ENCODE peak calls at places on chromosome 14, in eight cellular contexts. G is CD8-positive, alpha-beta T cell; S is H7; L is OCI-LY7; O is posterior cingulate gyrus; D is NCI-H1105 treated with DMSO at 0.1 percent for 48 hours; Q is endothelial cell; W is central memory CD4-positive, alpha-beta T cell. Z is an unnamed sample.

GRCh38 chr14:103056322-103057027 is 874 bp downstream of the CDC42BPB start:
- DNase-seq in G (no peak), S (peak), L (no peak), O (no peak), D (peak), Q (peak), W (no peak), Z (peak)

GRCh38 chr14:73785834-73786631 is 65.6 kb upstream of the PTGR2 start:
- DNase-seq in G (peak), S (peak), L (peak), O (peak), D (no peak), Q (peak), W (peak), Z (peak)

GRCh38 chr14:104967414-104968152 is 10.6 kb downstream of the AHNAK2 start:
- DNase-seq in G (no peak), S (peak), L (no peak), O (no peak), D (no peak), Q (peak), W (no peak), Z (peak)

GRCh38 chr14:101506921-101507300 is 54.4 kb upstream of the DIO3 start:
- DNase-seq in G (no peak), S (peak), L (no peak), O (no peak), D (no peak), Q (no peak), W (no peak), Z (no peak)

GRCh38 chr14:23631702-23632460 is 4.3 kb upstream of the DHRS2 start:
- DNase-seq in G (peak), S (peak), L (peak), O (peak), D (peak), Q (peak), W (peak), Z (peak)

GRCh38 chr14:92503756-92504491 is 9.7 kb upstream of the RIN3 start:
- DNase-seq in G (no peak), S (no peak), L (no peak), O (no peak), D (no peak), Q (no peak), W (no peak), Z (no peak)

GRCh38 chr14:101480747-101481530 is 80.4 kb upstream of the DIO3 start:
- DNase-seq in G (no peak), S (no peak), L (no peak), O (no peak), D (no peak), Q (no peak), W (no peak), Z (no peak)

GRCh38 chr14:32774214-32774613 is 164.5 kb upstream of the NPAS3 start:
- DNase-seq in G (no peak), S (no peak), L (no peak), O (no peak), D (no peak), Q (no peak), W (no peak), Z (no peak)

Z was measured in neural progenitor cell.